ENCODE peak calls at places on chromosome 20, in six cellular contexts. V, T, P, W, F and H are unnamed samples.

GRCh38 chr20:10708342-10709185 is 34.8 kb upstream of the JAG1 start:
- DNase-seq in W (no peak), T (no peak), F (peak; percentile 72), P (no peak), V (no peak), H (no peak)

GRCh38 chr20:62652051-62652893 is 10.0 kb downstream of the SLCO4A1 start:
- DNase-seq in T (peak; percentile 88), V (peak; percentile 93), P (peak; percentile 94), W (peak; percentile 93), F (peak; percentile 99), H (peak; percentile 87)

GRCh38 chr20:45827030-45827652 is at the start of gene TNNC2:
- DNase-seq in V (no peak), P (no peak), F (no peak), T (no peak), W (no peak), H (no peak)

GRCh38 chr20:50580016-50580747 is 70.0 kb downstream of the PTPN1 start:
- DNase-seq in T (no peak), F (peak; percentile 69), V (peak; percentile 68), W (peak; percentile 60), P (peak; percentile 46), H (peak; percentile 68)

GRCh38 chr20:50450961-50451752 is 59.0 kb upstream of the PTPN1 start:
- DNase-seq in P (no peak), T (no peak), V (no peak), W (no peak), F (peak; percentile 73), H (peak; percentile 67)

GRCh38 chr20:25082498-25082873 is 545 bp upstream of the VSX1 start:
- DNase-seq in V (no peak), T (no peak), F (no peak), W (no peak), P (peak; percentile 15), H (no peak)

GRCh38 chr20:8254911-8255582 is 123.0 kb downstream of the PLCB1 start:
- DNase-seq in W (no peak), T (no peak), F (peak; percentile 18), V (no peak), P (no peak), H (no peak)

GRCh38 chr20:23362392-23363256 is 642 bp downstream of the GZF1 start:
- DNase-seq in T (no peak), V (peak; percentile 40), F (peak; percentile 74), P (peak; percentile 37), W (peak; percentile 80), H (peak; percentile 72)

GRCh38 chr20:63139856-63140255 is 76.1 kb downstream of the YTHDF1 start:
- DNase-seq in W (no peak), V (no peak), F (no peak), P (no peak), T (no peak), H (no peak)

GRCh38 chr20:41017448-41018042 is 11.1 kb upstream of the TOP1 start:
- DNase-seq in F (no peak), W (no peak), P (peak; percentile 48), T (no peak), V (no peak), H (no peak)

GRCh38 chr20:53021934-53022333 is 49.8 kb downstream of the TSHZ2 start:
- DNase-seq in T (no peak), V (no peak), F (peak; percentile 70), P (no peak), W (no peak), H (no peak)

GRCh38 chr20:37406010-37406998 is 60.4 kb downstream of the SRC start:
- DNase-seq in W (no peak), V (no peak), P (no peak), F (peak; percentile 75), T (no peak), H (peak; percentile 80)

GRCh38 chr20:35342154-35342769 is 50.0 kb upstream of the FAM83C start:
- DNase-seq in V (no peak), T (no peak), P (no peak), W (no peak), F (no peak), H (no peak)

GRCh38 chr20:54473340-54473739 is 2.1 kb upstream of the DOK5 start:
- DNase-seq in W (no peak), V (no peak), T (no peak), F (no peak), P (no peak), H (no peak)

GRCh38 chr20:48704761-48705160 is 123.0 kb downstream of the PREX1 start:
- DNase-seq in F (no peak), P (no peak), V (no peak), W (no peak), T (no peak), H (no peak)

GRCh38 chr20:13649548-13649947 is 10.8 kb upstream of the TASP1 start:
- DNase-seq in T (no peak), F (peak; percentile 39), V (peak; percentile 62), P (no peak), W (no peak), H (peak; percentile 96)

GRCh38 chr20:36399147-36399968 is 93.2 kb downstream of the DLGAP4 start:
- DNase-seq in P (no peak), W (no peak), F (peak; percentile 42), T (no peak), V (no peak), H (peak; percentile 72)

GRCh38 chr20:3687655-3688054 is 5.8 kb upstream of the ADAM33 start:
- DNase-seq in T (no peak), W (no peak), P (no peak), F (peak; percentile 83), V (no peak), H (no peak)

GRCh38 chr20:35151739-35152138 is 4.6 kb upstream of the EDEM2 start:
- DNase-seq in P (no peak), W (no peak), F (peak; percentile 55), V (no peak), T (no peak), H (no peak)

GRCh38 chr20:53052380-53052779 is 80.2 kb downstream of the TSHZ2 start:
- DNase-seq in F (no peak), W (no peak), T (no peak), V (no peak), P (no peak), H (no peak)

GRCh38 chr20:3209946-3210317 is 634 bp downstream of the ITPA start:
- DNase-seq in V (no peak), F (peak; percentile 69), P (no peak), W (no peak), T (no peak), H (no peak)

GRCh38 chr20:62977613-62978558 is 25.4 kb downstream of the SLC17A9 start:
- DNase-seq in W (no peak), T (no peak), V (no peak), F (no peak), P (no peak), H (no peak)

GRCh38 chr20:46030290-46031013 is 1.4 kb downstream of the SLC12A5 start:
- DNase-seq in F (no peak), V (no peak), T (no peak), W (no peak), P (no peak), H (no peak)

GRCh38 chr20:32649697-32650471 is 23.9 kb downstream of the C20orf203 start:
- DNase-seq in V (no peak), T (no peak), P (no peak), F (no peak), W (no peak), H (no peak)

GRCh38 chr20:801678-802077 is 31.8 kb upstream of the FAM110A start:
- DNase-seq in V (no peak), F (no peak), P (no peak), W (no peak), T (no peak), H (no peak)

GRCh38 chr20:791056-791455 is 22.8 kb upstream of the SLC52A3 start:
- DNase-seq in T (no peak), V (no peak), P (no peak), W (no peak), F (no peak), H (no peak)

GRCh38 chr20:792248-792647 is 23.9 kb upstream of the SLC52A3 start:
- DNase-seq in W (no peak), T (no peak), P (no peak), V (no peak), F (no peak), H (no peak)

GRCh38 chr20:796916-797315 is 28.6 kb upstream of the SLC52A3 start:
- DNase-seq in F (no peak), W (no peak), P (no peak), T (no peak), V (no peak), H (no peak)
- H3K27me3 ChIP-seq in F (peaks cover 30% of the 10 kb centered on the region), W (peaks cover 10% of the 10 kb centered on the region), P (peaks cover 6% of the 10 kb centered on the region), T (no peaks in the 10 kb centered on the region), V (peaks cover 6% of the 10 kb centered on the region), H (no peaks in the 10 kb centered on the region)

GRCh38 chr20:11850901-11851300 is 66.8 kb upstream of the BTBD3 start:
- DNase-seq in P (peak; percentile 26), F (peak; percentile 54), W (no peak), T (no peak), V (no peak), H (no peak)

GRCh38 chr20:11851646-11852045 is 66.0 kb upstream of the BTBD3 start:
- DNase-seq in F (no peak), T (no peak), W (no peak), V (no peak), P (no peak), H (no peak)

GRCh38 chr20:11852801-11853200 is 64.9 kb upstream of the BTBD3 start:
- DNase-seq in V (no peak), W (no peak), P (no peak), T (no peak), F (peak; percentile 44), H (no peak)

GRCh38 chr20:11852189-11852588 is 65.5 kb upstream of the BTBD3 start:
- DNase-seq in F (no peak), P (no peak), V (no peak), W (no peak), T (no peak), H (no peak)

DNA sequence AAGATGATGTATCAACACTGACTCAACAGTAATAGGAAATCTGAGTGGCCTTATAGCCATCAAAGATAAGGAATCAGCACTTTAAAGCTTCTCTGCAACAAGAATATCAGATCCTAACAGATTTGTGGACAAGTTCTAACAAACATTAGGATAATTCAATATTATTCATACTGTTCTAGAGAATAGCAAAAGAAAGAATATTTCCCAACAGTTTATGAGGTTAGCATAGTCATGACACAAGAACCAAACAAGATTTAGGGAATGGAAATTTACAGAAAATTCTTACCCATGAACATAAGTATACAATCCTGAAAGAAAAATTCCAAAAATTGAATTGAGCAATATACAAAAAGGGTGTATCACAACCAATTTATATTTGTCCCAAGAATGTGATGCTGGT is 64.3 kb upstream of the BTBD3 start:
- DNase-seq in W (no peak), V (no peak), F (peak; percentile 33), T (no peak), P (no peak), H (no peak)
- H3K4me3 ChIP-seq in W (no peak overlapping the region), V (no peak overlapping the region), F (no peak overlapping the region), T (no peak overlapping the region), P (no peak overlapping the region), H (no peak overlapping the region)

GRCh38 chr20:17646209-17646717 is 35.8 kb downstream of the RRBP1 start:
- DNase-seq in P (no peak), F (no peak), V (no peak), T (no peak), W (peak; percentile 22), H (no peak)
- H3K4me1 ChIP-seq in P (peaks cover 7% of the 10 kb centered on the region), F (peaks cover 17% of the 10 kb centered on the region), V (no peaks in the 10 kb centered on the region), T (peaks cover 61% of the 10 kb centered on the region), W (peaks cover 59% of the 10 kb centered on the region), H (peaks cover 17% of the 10 kb centered on the region)

DNA sequence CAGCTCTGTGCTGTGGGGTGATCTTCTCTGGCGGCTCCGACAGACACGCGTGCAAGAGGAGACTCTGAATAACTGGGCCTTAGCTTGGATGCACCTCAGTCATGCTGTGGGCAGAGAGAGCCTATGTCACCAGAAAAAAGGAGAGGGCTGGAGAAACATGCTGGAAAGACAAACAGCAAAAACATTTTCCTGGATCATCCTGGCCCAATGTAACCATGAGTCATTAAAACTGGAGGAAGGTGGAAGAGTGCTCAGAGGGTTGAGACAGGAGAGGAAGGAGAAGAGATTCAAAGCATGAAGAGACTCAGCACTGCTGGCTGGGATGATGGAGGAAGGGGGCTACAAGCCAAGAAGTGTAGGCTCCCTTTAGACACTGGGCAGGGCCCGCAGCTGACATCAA is 292.0 kb downstream of the CDH26 start:
- DNase-seq in V (no peak), T (no peak), W (no peak), P (no peak), F (peak; percentile 35), H (no peak)
- H3K27me3 ChIP-seq in V (no peaks in the 10 kb centered on the region), T (no peaks in the 10 kb centered on the region), W (peaks cover 3% of the 10 kb centered on the region), P (no peaks in the 10 kb centered on the region), F (no peaks in the 10 kb centered on the region), H (peaks cover 31% of the 10 kb centered on the region)